ENCODE peak calls at places on chromosomes 3 and 15, in ten cellular contexts. Y, L, D, M, V, T, N, O, Z and P are unnamed samples.

GRCh38 chr15:32855942-32856341 is 138.1 kb downstream of the GREM1 start:
- DNase-seq in Y (peak), L (no peak), D (no peak), M (peak), V (no peak), T (no peak), N (no peak), O (no peak), Z (no peak), P (no peak)

GRCh38 chr15:74815121-74815933 is 2.7 kb downstream of the LMAN1L start:
- DNase-seq in Y (no peak), L (no peak), D (no peak), M (no peak), V (no peak), T (no peak), N (no peak), O (no peak), Z (no peak), P (peak)

GRCh38 chr15:62109457-62109856 is 42.7 kb downstream of the C2CD4A start:
- DNase-seq in Y (no peak), L (no peak), D (no peak), M (no peak), V (no peak), T (no peak), N (no peak), O (no peak), Z (no peak), P (no peak)

GRCh38 chr15:66193066-66193465 is 60.5 kb downstream of the MEGF11 start:
- DNase-seq in Y (no peak), L (no peak), D (no peak), M (no peak), V (no peak), T (no peak), N (no peak), O (no peak), Z (no peak), P (no peak)

GRCh38 chr3:70982700-70983140 is 600.8 kb downstream of the FOXP1 start:
- DNase-seq in Y (no peak), L (no peak), D (peak), M (peak), V (no peak), T (no peak), N (peak), O (no peak), Z (peak), P (no peak)

GRCh38 chr15:80730931-80731330 is 35.8 kb downstream of the ABHD17C start:
- DNase-seq in Y (no peak), L (no peak), D (no peak), M (no peak), V (no peak), T (no peak), N (no peak), O (no peak), Z (no peak), P (no peak)

GRCh38 chr3:109440353-109440752 is 103.0 kb upstream of the DPPA4 start:
- DNase-seq in Y (no peak), L (no peak), D (no peak), M (no peak), V (no peak), T (no peak), N (no peak), O (no peak), Z (no peak), P (no peak)

GRCh38 chr3:13564751-13565560 is 16.0 kb downstream of the FBLN2 start:
- DNase-seq in Y (no peak), L (no peak), D (no peak), M (no peak), V (no peak), T (no peak), N (no peak), O (peak), Z (no peak), P (no peak)

GRCh38 chr15:75577401-75578205 is 1.5 kb downstream of the PTPN9 start:
- DNase-seq in Y (no peak), L (no peak), D (peak), M (no peak), V (no peak), T (no peak), N (no peak), O (no peak), Z (no peak), P (no peak)

GRCh38 chr3:139718415-139718814 is 40.6 kb upstream of the NMNAT3 start:
- DNase-seq in Y (peak), L (no peak), D (no peak), M (peak), V (peak), T (no peak), N (no peak), O (no peak), Z (peak), P (peak)

GRCh38 chr3:32383136-32383711 is 8.4 kb upstream of the CMTM7 start:
- DNase-seq in Y (no peak), L (no peak), D (no peak), M (no peak), V (no peak), T (no peak), N (no peak), O (no peak), Z (no peak), P (no peak)

GRCh38 chr15:64979252-64979710 is 10.4 kb downstream of the SPG21 start:
- DNase-seq in Y (no peak), L (no peak), D (no peak), M (no peak), V (no peak), T (no peak), N (no peak), O (no peak), Z (no peak), P (no peak)

GRCh38 chr3:187952849-187953248 is 201.1 kb upstream of the LPP start:
- DNase-seq in Y (no peak), L (no peak), D (no peak), M (no peak), V (no peak), T (no peak), N (no peak), O (no peak), Z (no peak), P (no peak)

GRCh38 chr15:88255496-88256171 is 905 bp downstream of the NTRK3 start:
- DNase-seq in Y (no peak), L (no peak), D (no peak), M (peak), V (peak), T (no peak), N (no peak), O (no peak), Z (peak), P (no peak)

GRCh38 chr3:57864853-57865252 is 108.7 kb downstream of the SLMAP start:
- DNase-seq in Y (no peak), L (no peak), D (no peak), M (peak), V (no peak), T (no peak), N (no peak), O (no peak), Z (no peak), P (no peak)

GRCh38 chr3:134315286-134316106 is 58.8 kb downstream of the AMOTL2 start:
- DNase-seq in Y (no peak), L (peak), D (peak), M (no peak), V (peak), T (no peak), N (peak), O (peak), Z (peak), P (peak)

GRCh38 chr15:69557340-69558137 is 104.9 kb downstream of the RPLP1 start:
- DNase-seq in Y (peak), L (no peak), D (no peak), M (peak), V (no peak), T (no peak), N (no peak), O (no peak), Z (no peak), P (peak)

GRCh38 chr3:121758727-121759450 is 9.3 kb upstream of the GOLGB1 start:
- DNase-seq in Y (no peak), L (no peak), D (no peak), M (no peak), V (no peak), T (no peak), N (no peak), O (no peak), Z (no peak), P (no peak)

GRCh38 chr15:81189583-81190283 is 6.9 kb upstream of the IL16 start:
- DNase-seq in Y (no peak), L (peak), D (peak), M (no peak), V (peak), T (no peak), N (peak), O (no peak), Z (peak), P (peak)

GRCh38 chr15:69478259-69478687 is 25.7 kb downstream of the RPLP1 start:
- DNase-seq in Y (peak), L (peak), D (no peak), M (peak), V (peak), T (no peak), N (no peak), O (peak), Z (peak), P (peak)

GRCh38 chr3:53109822-53110771 is 20.1 kb downstream of the RFT1 start:
- DNase-seq in Y (peak), L (no peak), D (peak), M (peak), V (peak), T (peak), N (no peak), O (no peak), Z (peak), P (peak)

GRCh38 chr3:122271246-122271898 is 53.7 kb upstream of the CSTA start:
- DNase-seq in Y (no peak), L (no peak), D (no peak), M (no peak), V (no peak), T (no peak), N (no peak), O (no peak), Z (no peak), P (no peak)

GRCh38 chr15:69380100-69380725 is 33.9 kb upstream of the KIF23 start:
- DNase-seq in Y (peak), L (no peak), D (peak), M (peak), V (no peak), T (no peak), N (no peak), O (no peak), Z (no peak), P (no peak)

GRCh38 chr3:159881828-159882309 is 106.8 kb upstream of the IL12A start:
- DNase-seq in Y (no peak), L (no peak), D (peak), M (no peak), V (no peak), T (no peak), N (no peak), O (no peak), Z (no peak), P (no peak)

GRCh38 chr3:69012111-69012835 is 1.2 kb downstream of the EOGT start:
- DNase-seq in Y (no peak), L (no peak), D (peak), M (no peak), V (peak), T (no peak), N (no peak), O (no peak), Z (peak), P (peak)

GRCh38 chr15:35657679-35658201 is 111.8 kb upstream of the DPH6 start:
- DNase-seq in Y (no peak), L (no peak), D (no peak), M (no peak), V (no peak), T (no peak), N (no peak), O (no peak), Z (no peak), P (no peak)

GRCh38 chr15:53716909-53717878 is 42.3 kb downstream of the WDR72 start:
- DNase-seq in Y (peak), L (no peak), D (no peak), M (peak), V (no peak), T (no peak), N (no peak), O (no peak), Z (no peak), P (no peak)
- TF ChIP-seq POLR2A in Y (no peak), L (no peak), D (no peak), M (no peak), V (no peak), T (no peak), N (no peak), O (no peak), Z (no peak), P (no peak)

GRCh38 chr15:26038693-26039092 is 175.6 kb upstream of the ATP10A start:
- DNase-seq in Y (no peak), L (peak), D (no peak), M (no peak), V (no peak), T (no peak), N (no peak), O (no peak), Z (no peak), P (no peak)
- TF ChIP-seq POLR2A in Y (no peak), L (no peak), D (no peak), M (no peak), V (no peak), T (no peak), N (no peak), O (no peak), Z (no peak), P (no peak)

DNA sequence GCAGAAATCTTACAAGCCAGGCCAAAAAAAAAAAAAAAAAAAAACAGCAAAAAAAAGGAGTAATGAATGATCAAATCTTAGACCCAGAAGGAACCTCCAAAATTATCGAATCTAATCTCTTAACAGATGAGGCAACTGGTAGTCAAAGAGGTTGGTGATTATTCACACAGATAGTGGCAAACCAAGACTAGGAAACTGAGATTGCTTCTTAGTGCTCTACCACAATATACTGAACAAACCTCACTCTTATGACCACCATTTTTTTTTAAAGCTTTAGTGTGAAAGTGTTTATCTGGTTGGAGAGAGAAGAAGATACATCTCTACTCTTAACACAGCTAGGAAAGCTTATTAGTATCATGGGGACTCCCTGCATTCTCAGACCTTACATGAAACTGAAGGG is 17.3 kb downstream of the ATOSA start:
- DNase-seq in Y (no peak), L (no peak), D (no peak), M (no peak), V (no peak), T (no peak), N (no peak), O (no peak), Z (no peak), P (no peak)
- TF ChIP-seq POLR2A in Y (no peak), L (no peak), D (no peak), M (no peak), V (no peak), T (no peak), N (no peak), O (no peak), Z (no peak), P (no peak)

DNA sequence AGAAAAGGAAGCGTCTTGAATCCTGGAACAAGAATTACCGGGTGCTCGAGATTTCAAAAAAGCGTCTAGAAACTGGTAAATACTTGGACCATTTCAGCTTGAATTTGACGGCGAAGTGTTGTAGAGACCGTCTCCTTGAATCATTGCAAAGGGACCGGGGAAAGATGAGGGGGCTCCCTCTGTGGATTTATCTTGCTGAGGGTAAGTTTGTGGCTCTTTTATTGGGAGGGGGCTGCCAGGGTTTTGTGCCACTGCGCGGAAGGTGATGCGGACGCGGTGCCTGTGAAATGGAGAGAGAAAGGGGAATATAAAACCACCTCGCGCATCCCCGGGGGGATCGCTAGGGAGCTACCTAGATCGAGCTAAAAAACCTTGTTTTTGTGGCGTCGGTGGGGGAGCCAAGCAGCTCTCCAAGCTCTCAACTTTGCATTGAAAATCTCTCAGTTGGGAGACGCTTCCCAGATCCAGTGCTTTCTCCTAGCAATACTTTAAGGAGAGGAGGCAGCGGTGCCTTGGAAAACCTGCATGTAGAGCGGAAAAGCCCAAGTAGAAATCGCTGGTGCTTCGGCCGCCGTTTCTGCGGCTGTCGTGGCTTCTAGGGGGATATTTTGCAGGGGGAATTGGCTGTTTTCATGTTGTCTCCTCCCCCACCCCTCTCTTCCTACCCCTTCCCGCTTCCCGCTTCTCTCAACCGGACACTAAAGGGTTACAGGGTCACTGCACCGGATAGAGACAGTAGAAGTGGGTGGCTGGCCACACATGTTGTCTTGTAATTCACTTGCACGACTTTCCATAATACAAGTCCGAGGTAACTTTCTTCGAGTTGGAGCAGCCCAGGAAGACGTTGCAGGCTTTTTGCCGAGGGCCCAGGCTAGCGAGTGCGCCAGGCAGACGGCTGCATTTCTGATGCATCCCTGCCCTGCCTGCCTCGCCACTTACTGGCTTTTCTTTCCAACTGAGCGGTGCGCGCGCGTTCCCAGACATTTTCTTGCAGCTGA is 187.6 kb downstream of the NLGN1 start:
- DNase-seq in Y (no peak), L (no peak), D (peak), M (peak), V (peak), T (no peak), N (peak), O (no peak), Z (no peak), P (peak)
- TF ChIP-seq POLR2A in Y (no peak), L (no peak), D (no peak), M (no peak), V (no peak), T (no peak), N (no peak), O (no peak), Z (no peak), P (no peak)